ENCODE peak calls at places on chromosome 10, in six cellular contexts. A is HepG2, S is NT2/D1, I is HCT116, R is K562, M is H1. T is an unnamed sample. For H3K4me1, the result is how much of the 10 kb centered on the place peaks cover.

GRCh38 chr10:10699427-10699826 is 318.2 kb upstream of the CELF2 start:
- DNase-seq in S (no peak), I (no peak), R (no peak), A (no peak), M (no peak), T (no peak)

GRCh38 chr10:8112230-8112915 is 57.9 kb downstream of the GATA3 start:
- DNase-seq in S (no peak), I (no peak), R (no peak), A (no peak), M (no peak), T (no peak)

GRCh38 chr10:102230264-102230860 is 4.3 kb downstream of the ELOVL3 start:
- DNase-seq in M (no peak), R (peak), A (no peak), S (peak), I (peak), T (no peak)

GRCh38 chr10:60291354-60291930 is 98.2 kb downstream of the ANK3 start:
- DNase-seq in R (no peak), I (no peak), S (no peak), M (no peak), A (no peak), T (no peak)

GRCh38 chr10:118349235-118349634 is 7.1 kb upstream of the FAM204A start:
- DNase-seq in A (no peak), S (no peak), M (no peak), R (no peak), I (no peak), T (no peak)

GRCh38 chr10:80580811-80581468 is 43.2 kb downstream of the SH2D4B start:
- DNase-seq in M (no peak), I (no peak), S (no peak), R (no peak), A (no peak), T (no peak)

GRCh38 chr10:28686835-28687682 is 9.7 kb downstream of the BAMBI start:
- DNase-seq in R (no peak), A (no peak), M (no peak), I (no peak), S (no peak), T (no peak)

GRCh38 chr10:30855131-30855530 is 176.5 kb downstream of the ZNF438 start:
- DNase-seq in S (no peak), M (no peak), A (no peak), I (no peak), R (no peak), T (no peak)

GRCh38 chr10:102379383-102379782 is 16.1 kb upstream of the NFKB2 start:
- DNase-seq in I (no peak), A (no peak), M (no peak), R (no peak), S (no peak), T (no peak)

GRCh38 chr10:7874864-7875263 is 56.6 kb downstream of the TAF3 start:
- DNase-seq in R (no peak), M (no peak), A (no peak), S (no peak), I (no peak), T (no peak)

GRCh38 chr10:114808982-114809381 is 12.6 kb upstream of the FHIP2A start:
- DNase-seq in R (no peak), A (no peak), M (no peak), S (no peak), I (no peak), T (no peak)

GRCh38 chr10:132302911-132303310 is 4.8 kb downstream of the STK32C start:
- DNase-seq in I (no peak), A (no peak), S (no peak), M (no peak), R (no peak), T (no peak)

GRCh38 chr10:69895759-69896158 is 94.1 kb downstream of the COL13A1 start:
- DNase-seq in M (no peak), R (no peak), A (no peak), I (no peak), S (no peak), T (no peak)

GRCh38 chr10:132967540-132967939 is 25.2 kb upstream of the CFAP46 start:
- DNase-seq in M (no peak), S (no peak), A (no peak), R (no peak), I (no peak), T (no peak)

GRCh38 chr10:110016037-110016436 is 8.3 kb downstream of the ADD3 start:
- DNase-seq in S (no peak), R (no peak), M (no peak), A (peak), I (no peak), T (no peak)

GRCh38 chr10:123404357-123404756 is 250.2 kb downstream of the BUB3 start:
- DNase-seq in R (no peak), A (no peak), S (no peak), M (no peak), I (no peak), T (no peak)

GRCh38 chr10:30186371-30186875 is 127.0 kb upstream of the JCAD start:
- DNase-seq in I (no peak), A (peak), R (no peak), S (no peak), M (no peak), T (no peak)

GRCh38 chr10:14952851-14953451 is 945 bp downstream of the DCLRE1C start:
- DNase-seq in I (no peak), M (no peak), S (peak), R (peak), A (no peak), T (no peak)

GRCh38 chr10:15353471-15353870 is 17.6 kb downstream of the FAM171A1 start:
- DNase-seq in R (no peak), S (no peak), M (no peak), A (peak), I (no peak), T (no peak)

GRCh38 chr10:93580824-93581223 is 14.4 kb downstream of the FFAR4 start:
- DNase-seq in I (no peak), S (peak), A (no peak), M (no peak), R (no peak), T (no peak)

GRCh38 chr10:130553846-130554245 is 417.7 kb downstream of the GLRX3 start:
- DNase-seq in S (no peak), A (no peak), I (no peak), M (no peak), R (no peak), T (no peak)

GRCh38 chr10:30534465-30535144 is 94.9 kb downstream of the LYZL2 start:
- DNase-seq in M (no peak), S (peak), A (peak), I (peak), R (peak), T (no peak)

GRCh38 chr10:49756031-49756430 is 6.1 kb downstream of the OGDHL start:
- DNase-seq in R (no peak), I (no peak), S (no peak), A (no peak), M (no peak), T (no peak)

GRCh38 chr10:75408911-75409885 is 7.6 kb upstream of the ZNF503 start:
- DNase-seq in M (no peak), S (no peak), R (peak), I (no peak), A (no peak), T (no peak)

DNA sequence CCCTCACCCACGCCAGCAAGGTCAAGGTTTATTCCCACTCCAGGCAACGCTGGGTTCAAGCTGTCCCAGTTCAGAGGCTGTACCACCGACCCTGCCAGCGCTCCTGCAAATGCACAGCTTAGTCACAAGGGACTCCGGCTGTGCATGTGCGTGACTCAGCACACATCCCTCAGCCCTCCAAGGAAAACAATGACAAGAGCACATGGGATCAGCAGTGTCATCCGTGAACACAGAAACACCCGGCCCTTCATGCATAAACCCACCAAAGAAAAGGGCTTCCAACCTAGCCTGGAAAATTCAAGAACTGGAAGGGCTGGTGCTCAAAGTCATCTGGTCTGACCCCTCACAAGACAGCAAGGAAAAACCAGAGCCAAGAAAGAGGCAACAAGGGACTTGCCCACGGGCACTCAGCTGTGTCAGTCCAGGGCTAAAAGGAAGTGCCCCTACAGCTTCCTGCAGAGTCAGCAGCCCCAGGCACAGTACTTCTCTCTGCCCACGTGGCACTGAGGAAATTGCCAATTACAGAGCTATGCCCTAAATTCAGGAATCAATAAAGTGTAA is 106.1 kb downstream of the KCNMA1 start:
- DNase-seq in M (no peak), S (no peak), A (no peak), R (peak), I (peak), T (no peak)
- TF ChIP-seq ZNF274 in M (no peak), S (no peak), A (no peak), R (no peak), I (no peak), T (no peak)

DNA sequence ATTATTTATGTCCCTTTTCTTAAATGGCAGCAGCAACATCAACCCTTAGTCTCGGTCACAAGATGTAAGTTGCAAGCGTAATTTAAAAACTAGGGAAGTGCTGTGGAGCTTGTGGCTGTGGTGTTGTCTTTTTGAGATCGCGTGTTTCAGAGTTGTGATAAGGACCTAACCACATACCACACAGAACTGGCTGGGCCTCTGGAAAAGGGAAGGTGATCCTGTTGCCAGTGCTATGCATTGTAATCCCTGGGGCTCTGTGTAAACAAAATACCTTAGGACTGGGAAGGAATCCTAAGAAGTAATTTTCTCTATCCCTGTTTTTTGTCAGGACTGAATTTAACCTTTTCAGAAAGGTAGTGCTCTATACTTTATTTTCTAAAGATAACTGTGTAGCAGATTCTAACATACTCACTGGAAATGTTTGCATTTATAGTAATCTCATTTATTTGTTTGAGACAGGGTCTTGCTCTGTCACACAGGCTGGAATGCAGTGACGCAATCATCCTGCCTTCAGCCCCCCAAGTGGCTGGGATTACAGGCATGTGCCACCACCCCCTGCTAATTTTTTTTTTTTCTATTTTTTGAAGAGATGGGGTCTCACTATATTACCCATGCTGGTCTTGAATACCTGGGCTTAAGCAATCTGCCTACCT is 60.4 kb downstream of the INPP5F start:
- DNase-seq in I (no peak), M (peak), A (peak), R (peak), S (peak), T (no peak)
- H3K4me1 ChIP-seq in I (under half), M (under half), A (under half), R (under half), S (under half), T (under half)

GRCh38 chr10:76774987-76775603 is 862.5 kb downstream of the KCNMA1 start:
- DNase-seq in A (no peak), S (no peak), R (no peak), I (no peak), M (no peak), T (no peak)

GRCh38 chr10:76764177-76764576 is 873.4 kb downstream of the KCNMA1 start:
- DNase-seq in M (no peak), A (no peak), R (no peak), S (no peak), I (no peak), T (no peak)

GRCh38 chr10:76769161-76769560 is 868.4 kb downstream of the KCNMA1 start:
- DNase-seq in M (no peak), I (no peak), R (no peak), S (no peak), A (no peak), T (no peak)

DNA sequence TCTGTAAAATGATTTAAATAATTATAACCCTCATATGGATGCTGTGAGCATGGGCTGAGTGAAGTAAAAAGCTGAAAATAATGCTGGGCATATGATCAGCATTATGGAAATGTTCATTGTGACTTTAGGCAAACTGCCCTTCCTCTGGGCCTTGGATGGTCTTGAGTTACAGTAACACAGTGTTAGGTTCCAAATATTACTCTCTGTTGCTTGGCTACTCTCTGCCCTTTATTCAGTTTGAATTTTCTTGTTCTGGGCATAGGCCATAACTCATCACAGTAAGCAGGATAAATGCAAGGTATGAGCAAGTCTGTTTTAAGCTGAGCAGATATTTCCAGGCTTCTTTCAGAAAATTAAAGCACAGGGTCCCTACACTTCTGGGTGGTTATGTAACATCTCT is 868.0 kb downstream of the KCNMA1 start:
- DNase-seq in R (no peak), I (no peak), S (no peak), M (no peak), A (no peak), T (no peak)
- H3K9ac ChIP-seq in R (no peak), I (no peak), S (no peak), M (no peak), A (no peak), T (no peak)

GRCh38 chr10:79048639-79049550 is 19.9 kb upstream of the ZMIZ1 start:
- DNase-seq in I (no peak), A (no peak), S (no peak), R (no peak), M (no peak), T (no peak)
- TF ChIP-seq ZNF274 in I (no peak), A (no peak), S (no peak), R (no peak), M (no peak), T (no peak)

GRCh38 chr10:6300106-6300783 is 97.5 kb downstream of the PFKFB3 start:
- DNase-seq in A (no peak), I (no peak), R (no peak), M (no peak), S (no peak), T (peak)
- H3K4me1 ChIP-seq in A (under half), I (half or more), R (under half), M (under half), S (under half), T (under half)

GRCh38 chr10:103791291-103791690 is 64.1 kb downstream of the SH3PXD2A start:
- DNase-seq in R (no peak), M (no peak), I (no peak), A (no peak), S (no peak), T (no peak)

GRCh38 chr10:103787251-103787816 is 68.0 kb downstream of the SH3PXD2A start:
- DNase-seq in A (no peak), M (no peak), R (no peak), S (no peak), I (no peak), T (no peak)

GRCh38 chr10:103789771-103790201 is 65.6 kb downstream of the SH3PXD2A start:
- DNase-seq in A (no peak), R (no peak), I (no peak), M (no peak), S (no peak), T (no peak)

GRCh38 chr10:103790580-103790979 is 64.8 kb downstream of the SH3PXD2A start:
- DNase-seq in A (no peak), R (no peak), M (no peak), S (no peak), I (no peak), T (no peak)

DNA sequence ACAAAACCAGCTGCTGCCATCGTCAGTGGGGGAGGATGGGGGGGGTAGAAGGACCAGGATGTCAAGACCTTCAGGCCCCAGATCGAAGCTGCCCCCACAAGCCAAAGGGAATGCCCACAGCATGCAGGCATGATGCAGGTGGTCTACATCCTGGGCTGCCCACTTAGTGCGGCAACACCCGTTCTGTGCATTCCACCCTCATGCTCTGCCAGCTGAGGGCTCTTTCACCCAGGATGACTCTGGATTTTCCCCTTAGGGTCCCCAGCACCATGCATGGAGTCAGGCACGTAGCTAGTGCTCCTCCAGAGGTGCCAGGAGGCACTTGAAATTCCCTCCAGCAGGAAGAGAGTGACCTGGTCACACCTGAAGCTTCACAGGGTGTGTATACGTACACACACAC is 66.2 kb downstream of the SH3PXD2A start:
- DNase-seq in M (no peak), I (no peak), A (no peak), R (no peak), S (no peak), T (no peak)
- H3K9ac ChIP-seq in M (no peak), I (no peak), A (no peak), R (no peak), S (no peak), T (no peak)